ENCODE peak calls at places on chromosome 5, in nine cellular contexts. One of them, this sample, is unnamed. For H3K4me1, the result is how much of the 10 kb centered on the place peaks cover.

GRCh38 chr5:4720831-4721230 is 419.3 kb upstream of the ADAMTS16 start:
- DNase-seq in astrocyte: peak
- DNase-seq in SK-N-SH: no peak
- DNase-seq in tibial artery: no peak
- DNase-seq in ovary: no peak
- DNase-seq in PC-3: peak
- DNase-seq in heart left ventricle: peak
- DNase-seq in aorta: peak
- DNase-seq in MM.1S: no peak
- DNase-seq in this sample: no peak

GRCh38 chr5:65483474-65484346 is 2.0 kb upstream of the ADAMTS6 start:
- DNase-seq in astrocyte: peak
- DNase-seq in SK-N-SH: peak
- DNase-seq in tibial artery: no peak
- DNase-seq in ovary: no peak
- DNase-seq in PC-3: peak
- DNase-seq in heart left ventricle: no peak
- DNase-seq in aorta: no peak
- DNase-seq in MM.1S: peak
- DNase-seq in this sample: no peak

GRCh38 chr5:1409386-1410110 is 35.7 kb downstream of the SLC6A3 start:
- DNase-seq in astrocyte: peak
- DNase-seq in SK-N-SH: no peak
- DNase-seq in tibial artery: peak
- DNase-seq in ovary: no peak
- DNase-seq in PC-3: peak
- DNase-seq in heart left ventricle: no peak
- DNase-seq in aorta: peak
- DNase-seq in MM.1S: peak
- DNase-seq in this sample: peak

GRCh38 chr5:123371575-123372179 is 51.5 kb downstream of the CEP120 start:
- DNase-seq in astrocyte: no peak
- DNase-seq in SK-N-SH: peak
- DNase-seq in tibial artery: peak
- DNase-seq in ovary: peak
- DNase-seq in PC-3: peak
- DNase-seq in heart left ventricle: peak
- DNase-seq in aorta: peak
- DNase-seq in MM.1S: peak
- DNase-seq in this sample: peak

GRCh38 chr5:178238711-178239592 is 6.3 kb upstream of the PHYKPL start:
- DNase-seq in astrocyte: no peak
- DNase-seq in SK-N-SH: no peak
- DNase-seq in tibial artery: no peak
- DNase-seq in ovary: no peak
- DNase-seq in PC-3: no peak
- DNase-seq in heart left ventricle: no peak
- DNase-seq in aorta: no peak
- DNase-seq in MM.1S: no peak
- DNase-seq in this sample: peak

GRCh38 chr5:165497707-165498106 is 1992.3 kb downstream of the MAT2B start:
- DNase-seq in astrocyte: peak
- DNase-seq in SK-N-SH: peak
- DNase-seq in tibial artery: no peak
- DNase-seq in ovary: no peak
- DNase-seq in PC-3: peak
- DNase-seq in heart left ventricle: no peak
- DNase-seq in aorta: no peak
- DNase-seq in MM.1S: peak
- DNase-seq in this sample: no peak

GRCh38 chr5:173441053-173441628 is 112.9 kb upstream of the STC2 start:
- DNase-seq in astrocyte: no peak
- DNase-seq in SK-N-SH: no peak
- DNase-seq in tibial artery: no peak
- DNase-seq in ovary: no peak
- DNase-seq in PC-3: no peak
- DNase-seq in heart left ventricle: no peak
- DNase-seq in aorta: no peak
- DNase-seq in MM.1S: no peak
- DNase-seq in this sample: no peak

GRCh38 chr5:56564451-56565223 is 250.7 kb upstream of the MAP3K1 start:
- DNase-seq in astrocyte: no peak
- DNase-seq in SK-N-SH: no peak
- DNase-seq in tibial artery: no peak
- DNase-seq in ovary: no peak
- DNase-seq in PC-3: no peak
- DNase-seq in heart left ventricle: no peak
- DNase-seq in aorta: no peak
- DNase-seq in MM.1S: no peak
- DNase-seq in this sample: no peak

GRCh38 chr5:68449380-68449779 is 233.8 kb downstream of the PIK3R1 start:
- DNase-seq in astrocyte: no peak
- DNase-seq in SK-N-SH: no peak
- DNase-seq in tibial artery: peak
- DNase-seq in ovary: no peak
- DNase-seq in PC-3: no peak
- DNase-seq in heart left ventricle: peak
- DNase-seq in aorta: peak
- DNase-seq in MM.1S: no peak
- DNase-seq in this sample: peak

GRCh38 chr5:111603446-111603827 is 91.1 kb upstream of the STARD4 start:
- DNase-seq in astrocyte: peak
- DNase-seq in SK-N-SH: no peak
- DNase-seq in tibial artery: no peak
- DNase-seq in ovary: no peak
- DNase-seq in PC-3: no peak
- DNase-seq in heart left ventricle: no peak
- DNase-seq in aorta: no peak
- DNase-seq in MM.1S: no peak
- DNase-seq in this sample: no peak

DNA sequence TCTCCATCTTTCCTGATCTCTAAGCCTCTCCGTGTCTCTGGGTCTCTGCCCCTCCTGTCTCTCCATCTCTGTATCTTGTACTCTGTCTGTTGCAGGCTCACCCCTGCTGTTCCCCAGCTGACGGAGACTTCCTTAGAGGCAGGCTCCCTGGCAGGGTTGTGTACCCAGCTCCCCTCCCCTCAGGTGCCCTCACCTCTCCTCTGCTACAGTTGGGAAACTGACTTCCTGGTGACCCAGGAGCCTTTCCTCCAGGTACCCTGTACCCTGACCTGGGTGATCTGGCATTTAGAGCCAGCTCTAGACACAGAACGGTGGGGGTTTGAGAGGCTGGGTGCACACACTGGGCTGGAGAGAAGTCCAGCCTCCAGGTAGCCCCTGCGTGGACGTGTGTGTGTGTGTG is 37.7 kb downstream of the CXXC5 start:
- DNase-seq in astrocyte: no peak
- DNase-seq in SK-N-SH: no peak
- DNase-seq in tibial artery: no peak
- DNase-seq in ovary: no peak
- DNase-seq in PC-3: no peak
- DNase-seq in heart left ventricle: peak
- DNase-seq in aorta: no peak
- DNase-seq in MM.1S: no peak
- DNase-seq in this sample: no peak
- H3K4me1 ChIP-seq in astrocyte: half or more
- H3K4me1 ChIP-seq in SK-N-SH: half or more
- H3K4me1 ChIP-seq in tibial artery: under half
- H3K4me1 ChIP-seq in ovary: under half
- H3K4me1 ChIP-seq in PC-3: under half
- H3K4me1 ChIP-seq in heart left ventricle: half or more
- H3K4me1 ChIP-seq in aorta: under half
- H3K4me1 ChIP-seq in MM.1S: under half
- H3K4me1 ChIP-seq in this sample: half or more

DNA sequence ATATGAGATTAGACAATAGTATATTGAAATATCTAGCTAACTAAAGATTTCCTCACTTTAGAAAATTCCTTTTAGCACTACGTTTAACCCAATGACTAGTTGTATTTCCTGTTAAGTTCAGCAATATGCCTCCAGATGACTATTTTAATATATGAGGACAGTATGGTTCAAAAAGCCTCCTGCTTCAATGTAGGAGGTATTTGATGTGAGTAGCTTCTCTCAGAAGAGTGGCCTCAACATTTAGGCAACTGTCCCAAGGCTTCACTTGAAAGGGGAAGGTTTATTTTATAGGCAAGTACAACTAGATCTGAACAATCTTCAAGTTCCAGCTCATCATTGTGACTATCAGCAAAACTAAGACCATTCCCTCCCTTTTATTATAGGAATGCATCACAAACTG is 2.1 kb upstream of the MEF2C start:
- DNase-seq in astrocyte: no peak
- DNase-seq in SK-N-SH: no peak
- DNase-seq in tibial artery: no peak
- DNase-seq in ovary: no peak
- DNase-seq in PC-3: no peak
- DNase-seq in heart left ventricle: no peak
- DNase-seq in aorta: no peak
- DNase-seq in MM.1S: peak
- DNase-seq in this sample: no peak
- H3K27ac ChIP-seq in astrocyte: no peak
- H3K27ac ChIP-seq in SK-N-SH: no peak
- H3K27ac ChIP-seq in tibial artery: peak
- H3K27ac ChIP-seq in ovary: peak
- H3K27ac ChIP-seq in PC-3: no peak
- H3K27ac ChIP-seq in heart left ventricle: peak
- H3K27ac ChIP-seq in aorta: peak
- H3K27ac ChIP-seq in MM.1S: peak
- H3K27ac ChIP-seq in this sample: peak

DNA sequence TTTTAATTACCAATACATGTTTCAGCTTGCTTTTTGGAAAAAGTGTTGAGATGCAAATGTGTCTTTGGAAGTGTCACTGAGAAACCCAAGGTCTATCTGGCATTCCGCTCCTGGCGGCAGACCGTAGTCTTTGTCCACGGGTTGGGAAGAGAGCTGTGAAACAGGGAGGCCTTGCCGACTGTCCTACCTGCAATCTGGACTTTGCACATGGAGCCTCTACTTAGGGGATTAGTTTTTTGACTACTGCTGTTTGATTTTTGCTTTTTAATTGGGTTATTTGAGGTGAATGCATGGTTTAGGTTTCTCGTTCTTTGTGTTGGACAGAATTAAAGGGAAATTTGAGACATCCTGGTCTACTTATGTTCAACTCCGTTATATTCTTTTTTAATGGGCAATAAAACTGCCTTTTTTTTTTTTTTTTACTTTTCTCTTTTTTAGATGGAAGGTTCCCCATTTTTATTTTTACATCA is 25.7 kb downstream of the TRIO start:
- DNase-seq in astrocyte: no peak
- DNase-seq in SK-N-SH: no peak
- DNase-seq in tibial artery: no peak
- DNase-seq in ovary: no peak
- DNase-seq in PC-3: no peak
- DNase-seq in heart left ventricle: no peak
- DNase-seq in aorta: no peak
- DNase-seq in MM.1S: no peak
- DNase-seq in this sample: no peak
- H3K4me1 ChIP-seq in astrocyte: half or more
- H3K4me1 ChIP-seq in SK-N-SH: under half
- H3K4me1 ChIP-seq in tibial artery: under half
- H3K4me1 ChIP-seq in ovary: under half
- H3K4me1 ChIP-seq in PC-3: half or more
- H3K4me1 ChIP-seq in heart left ventricle: half or more
- H3K4me1 ChIP-seq in aorta: under half
- H3K4me1 ChIP-seq in MM.1S: under half
- H3K4me1 ChIP-seq in this sample: half or more

GRCh38 chr5:132417889-132418432 is 48.5 kb downstream of the SLC22A5 start:
- DNase-seq in astrocyte: no peak
- DNase-seq in SK-N-SH: no peak
- DNase-seq in tibial artery: no peak
- DNase-seq in ovary: no peak
- DNase-seq in PC-3: no peak
- DNase-seq in heart left ventricle: no peak
- DNase-seq in aorta: no peak
- DNase-seq in MM.1S: no peak
- DNase-seq in this sample: no peak
- H3K27ac ChIP-seq in astrocyte: no peak
- H3K27ac ChIP-seq in SK-N-SH: no peak
- H3K27ac ChIP-seq in tibial artery: peak
- H3K27ac ChIP-seq in ovary: no peak
- H3K27ac ChIP-seq in PC-3: no peak
- H3K27ac ChIP-seq in heart left ventricle: peak
- H3K27ac ChIP-seq in aorta: no peak
- H3K27ac ChIP-seq in MM.1S: peak
- H3K27ac ChIP-seq in this sample: peak

GRCh38 chr5:143006511-143006910 is 236.3 kb downstream of the ARHGAP26 start:
- DNase-seq in astrocyte: no peak
- DNase-seq in SK-N-SH: no peak
- DNase-seq in tibial artery: peak
- DNase-seq in ovary: no peak
- DNase-seq in PC-3: no peak
- DNase-seq in heart left ventricle: no peak
- DNase-seq in aorta: no peak
- DNase-seq in MM.1S: no peak
- DNase-seq in this sample: no peak
- H3K4me1 ChIP-seq in astrocyte: under half
- H3K4me1 ChIP-seq in SK-N-SH: under half
- H3K4me1 ChIP-seq in tibial artery: under half
- H3K4me1 ChIP-seq in ovary: under half
- H3K4me1 ChIP-seq in PC-3: under half
- H3K4me1 ChIP-seq in heart left ventricle: half or more
- H3K4me1 ChIP-seq in aorta: under half
- H3K4me1 ChIP-seq in MM.1S: under half
- H3K4me1 ChIP-seq in this sample: under half

DNA sequence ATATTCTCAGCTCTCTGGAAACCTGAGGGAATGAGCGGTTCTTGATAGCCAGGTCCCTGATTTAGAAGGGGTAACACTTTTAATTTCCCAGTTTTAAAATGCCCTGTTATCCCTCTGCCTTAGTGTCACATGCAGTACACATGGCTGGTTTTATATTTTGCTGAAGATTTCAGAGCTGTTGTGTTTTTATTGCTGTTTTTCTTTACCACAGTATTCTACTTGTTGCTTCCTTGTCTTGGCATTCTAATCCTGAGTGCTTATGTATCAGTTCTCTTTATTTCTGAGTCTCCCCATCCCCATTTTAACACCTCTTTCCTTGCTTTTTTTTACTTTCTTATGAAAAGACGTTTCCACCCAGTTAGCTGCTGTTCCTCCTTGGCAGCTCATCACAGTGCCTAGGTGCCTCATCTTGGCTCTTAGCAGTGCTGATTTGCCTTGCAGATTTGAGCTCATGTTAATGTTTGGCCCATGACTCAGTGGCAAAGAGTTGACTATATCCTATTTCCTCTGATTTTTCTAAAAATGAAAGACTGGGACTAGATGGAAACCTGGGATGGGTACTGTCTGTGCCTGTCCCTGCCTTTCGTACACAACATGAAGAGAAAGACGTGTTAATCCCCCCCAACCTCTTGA is 3.7 kb downstream of the MTRR start:
- DNase-seq in astrocyte: no peak
- DNase-seq in SK-N-SH: no peak
- DNase-seq in tibial artery: no peak
- DNase-seq in ovary: no peak
- DNase-seq in PC-3: no peak
- DNase-seq in heart left ventricle: no peak
- DNase-seq in aorta: no peak
- DNase-seq in MM.1S: peak
- DNase-seq in this sample: no peak
- H3K27ac ChIP-seq in astrocyte: no peak
- H3K27ac ChIP-seq in SK-N-SH: no peak
- H3K27ac ChIP-seq in tibial artery: no peak
- H3K27ac ChIP-seq in ovary: no peak
- H3K27ac ChIP-seq in PC-3: no peak
- H3K27ac ChIP-seq in heart left ventricle: no peak
- H3K27ac ChIP-seq in aorta: no peak
- H3K27ac ChIP-seq in MM.1S: peak
- H3K27ac ChIP-seq in this sample: no peak